ENCODE peak calls at places on chromosomes 2 and 18, in ten cellular contexts. W is Kasumi-1; K is stromal cell of bone marrow; J is NCI-H69; P is cardiac muscle cell; Y is HAP-1; B is AG04450; C is 8988T; O is stimulated activated naive CD4-positive, alpha-beta T cell; X is hepatocyte. V is an unnamed sample.

GRCh38 chr2:127191331-127192219 is 28.5 kb downstream of the CYP27C1 start:
- DNase-seq in C (no peak), W (no peak), X (no peak), Y (no peak), J (no peak), B (no peak), P (no peak), K (no peak), O (no peak), V (no peak)

GRCh38 chr2:217853301-217853881 is 149.4 kb downstream of the TNS1 start:
- DNase-seq in Y (no peak), P (no peak), O (no peak), C (no peak), W (no peak), B (peak), J (no peak), X (peak), K (peak), V (no peak)

GRCh38 chr2:146496248-146496647 is 1348.6 kb upstream of the ACVR2A start:
- DNase-seq in B (no peak), C (no peak), P (no peak), Y (no peak), K (no peak), W (no peak), X (no peak), J (no peak), O (no peak), V (no peak)

GRCh38 chr2:233165895-233166661 is 85.4 kb upstream of the ATG16L1 start:
- DNase-seq in X (peak), J (peak), K (peak), Y (no peak), W (peak), P (no peak), B (no peak), O (no peak), C (no peak), V (peak)

GRCh38 chr2:24491626-24492282 is 700 bp downstream of the NCOA1 start:
- DNase-seq in X (peak), B (no peak), P (peak), C (peak), W (peak), J (peak), K (no peak), O (peak), Y (peak), V (no peak)

GRCh38 chr2:236334122-236334876 is 70.1 kb upstream of the ASB18 start:
- DNase-seq in K (peak), W (no peak), P (no peak), X (no peak), Y (no peak), B (no peak), O (no peak), C (no peak), J (no peak), V (no peak)

GRCh38 chr18:12347895-12348294 is 29.1 kb downstream of the AFG3L2 start:
- DNase-seq in O (no peak), P (no peak), W (no peak), Y (no peak), X (no peak), J (no peak), B (no peak), C (no peak), K (no peak), V (no peak)

GRCh38 chr2:187263675-187264580 is 184.1 kb downstream of the CALCRL start:
- DNase-seq in J (no peak), X (no peak), Y (peak), C (no peak), P (no peak), O (no peak), B (no peak), W (no peak), K (no peak), V (no peak)

GRCh38 chr2:27756544-27757498 is 14.7 kb upstream of the MRPL33 start:
- DNase-seq in P (no peak), J (no peak), O (no peak), B (no peak), C (no peak), Y (no peak), W (peak), X (no peak), K (no peak), V (no peak)

GRCh38 chr2:79876430-79876829 is 363.6 kb downstream of the CTNNA2 start:
- DNase-seq in O (no peak), B (no peak), J (peak), P (peak), W (peak), X (peak), K (peak), Y (no peak), C (no peak), V (no peak)

GRCh38 chr2:53826587-53827397 is 33.0 kb downstream of the GPR75 start:
- DNase-seq in B (no peak), C (no peak), Y (no peak), X (peak), P (no peak), J (no peak), K (no peak), O (no peak), W (no peak), V (no peak)

GRCh38 chr2:111617299-111617803 is 266.6 kb downstream of the ANAPC1 start:
- DNase-seq in C (no peak), Y (no peak), O (no peak), B (peak), J (no peak), X (no peak), W (no peak), K (no peak), P (no peak), V (peak)

GRCh38 chr2:234401376-234401775 is 95.5 kb downstream of the ARL4C start:
- DNase-seq in W (no peak), B (no peak), X (no peak), O (no peak), C (no peak), K (no peak), P (no peak), J (no peak), Y (no peak), V (no peak)

GRCh38 chr2:12556762-12557161 is 160.0 kb upstream of the TRIB2 start:
- DNase-seq in W (no peak), X (peak), K (no peak), O (peak), Y (no peak), B (no peak), C (no peak), J (no peak), P (no peak), V (no peak)

GRCh38 chr2:60066971-60067370 is 486.5 kb downstream of the BCL11A start:
- DNase-seq in Y (no peak), C (no peak), X (peak), O (no peak), B (no peak), W (no peak), J (no peak), P (no peak), K (no peak), V (no peak)

GRCh38 chr2:31987454-31987853 is 23.4 kb downstream of the MEMO1 start:
- DNase-seq in K (peak), W (no peak), Y (no peak), B (no peak), C (no peak), J (peak), P (no peak), O (no peak), X (no peak), V (no peak)

GRCh38 chr18:48533340-48534093 is 5.3 kb upstream of the CTIF start:
- DNase-seq in P (no peak), W (no peak), Y (no peak), X (no peak), O (no peak), C (no peak), B (no peak), K (no peak), J (no peak), V (no peak)

GRCh38 chr18:46343940-46344372 is 239.8 kb downstream of the HAUS1 start:
- DNase-seq in O (no peak), X (peak), C (no peak), P (no peak), W (peak), J (peak), Y (no peak), K (no peak), B (no peak), V (no peak)

GRCh38 chr2:215833531-215834162 is 179.7 kb downstream of the MREG start:
- DNase-seq in W (peak), X (peak), O (no peak), B (peak), C (no peak), P (no peak), K (no peak), Y (no peak), J (peak), V (no peak)

GRCh38 chr2:180707175-180707866 is 273.1 kb upstream of the UBE2E3 start:
- DNase-seq in J (peak), P (no peak), W (peak), K (no peak), X (no peak), C (no peak), B (no peak), Y (no peak), O (no peak), V (no peak)

GRCh38 chr2:87401726-87402345 is 346.1 kb upstream of the PLGLB2 start:
- DNase-seq in J (no peak), B (no peak), C (no peak), W (no peak), K (no peak), X (no peak), P (no peak), Y (peak), O (no peak), V (no peak)

GRCh38 chr18:25326231-25327042 is 25.5 kb downstream of the ZNF521 start:
- DNase-seq in B (no peak), W (no peak), C (no peak), J (no peak), K (no peak), P (no peak), X (peak), O (no peak), Y (no peak), V (no peak)

GRCh38 chr2:139790807-139791206 is 1010.6 kb upstream of the NXPH2 start:
- DNase-seq in K (peak), P (peak), W (peak), B (no peak), O (no peak), Y (peak), X (peak), J (peak), C (no peak), V (peak)

GRCh38 chr18:62999392-62999791 is 284.1 kb downstream of the PHLPP1 start:
- DNase-seq in W (no peak), O (no peak), X (no peak), P (no peak), Y (no peak), C (no peak), J (no peak), K (peak), B (no peak), V (no peak)

GRCh38 chr2:224820283-224820991 is 104.3 kb upstream of the CCDC195 start:
- DNase-seq in Y (no peak), B (no peak), P (no peak), W (no peak), X (no peak), C (no peak), J (no peak), O (no peak), K (no peak), V (no peak)

V was measured in smooth muscle cell of the brain vasculature.